ENCODE peak calls at places on chromosomes 6 and 20, in six cellular contexts. One of them, this sample, is unnamed.

GRCh38 chr20:8152183-8152582 is 20.1 kb downstream of the PLCB1 start:
- DNase-seq in body of pancreas: no peak
- DNase-seq in testis: no peak
- DNase-seq in psoas muscle: no peak
- DNase-seq in heart left ventricle: no peak
- DNase-seq in pancreas: no peak
- DNase-seq in this sample: no peak

GRCh38 chr20:62529916-62530642 is 54.3 kb upstream of the GATA5 start:
- DNase-seq in psoas muscle: no peak
- DNase-seq in pancreas: no peak
- DNase-seq in heart left ventricle: no peak
- DNase-seq in testis: peak
- DNase-seq in body of pancreas: no peak
- DNase-seq in this sample: no peak

GRCh38 chr6:137763436-137763835 is 103.6 kb upstream of the TNFAIP3 start:
- DNase-seq in body of pancreas: no peak
- DNase-seq in psoas muscle: no peak
- DNase-seq in pancreas: no peak
- DNase-seq in testis: no peak
- DNase-seq in heart left ventricle: no peak
- DNase-seq in this sample: no peak

GRCh38 chr20:63452341-63453028 is 20.0 kb downstream of the KCNQ2 start:
- DNase-seq in pancreas: no peak
- DNase-seq in body of pancreas: no peak
- DNase-seq in heart left ventricle: no peak
- DNase-seq in psoas muscle: no peak
- DNase-seq in testis: no peak
- DNase-seq in this sample: no peak

GRCh38 chr6:115971785-115972184 is 88.9 kb downstream of the FRK start:
- DNase-seq in body of pancreas: no peak
- DNase-seq in psoas muscle: no peak
- DNase-seq in heart left ventricle: no peak
- DNase-seq in pancreas: no peak
- DNase-seq in testis: no peak
- DNase-seq in this sample: no peak

GRCh38 chr6:111150577-111150976 is 63.3 kb downstream of the SLC16A10 start:
- DNase-seq in pancreas: no peak
- DNase-seq in heart left ventricle: no peak
- DNase-seq in body of pancreas: no peak
- DNase-seq in testis: no peak
- DNase-seq in psoas muscle: no peak
- DNase-seq in this sample: no peak

GRCh38 chr6:2632368-2632767 is 118.4 kb downstream of the MYLK4 start:
- DNase-seq in heart left ventricle: peak
- DNase-seq in testis: no peak
- DNase-seq in pancreas: no peak
- DNase-seq in body of pancreas: no peak
- DNase-seq in psoas muscle: no peak
- DNase-seq in this sample: no peak

GRCh38 chr6:148328876-148329567 is 13.6 kb upstream of the SASH1 start:
- DNase-seq in testis: no peak
- DNase-seq in heart left ventricle: no peak
- DNase-seq in body of pancreas: no peak
- DNase-seq in pancreas: no peak
- DNase-seq in psoas muscle: no peak
- DNase-seq in this sample: no peak

GRCh38 chr6:110877154-110877564 is 2.6 kb downstream of the AMD1 start:
- DNase-seq in body of pancreas: no peak
- DNase-seq in psoas muscle: no peak
- DNase-seq in heart left ventricle: no peak
- DNase-seq in testis: no peak
- DNase-seq in pancreas: no peak
- DNase-seq in this sample: no peak

GRCh38 chr6:44116643-44117382 is 10.4 kb downstream of the MRPL14 start:
- DNase-seq in testis: no peak
- DNase-seq in body of pancreas: no peak
- DNase-seq in psoas muscle: no peak
- DNase-seq in pancreas: no peak
- DNase-seq in heart left ventricle: no peak
- DNase-seq in this sample: no peak

GRCh38 chr6:107656883-107657282 is 167.0 kb downstream of the SOBP start:
- DNase-seq in testis: no peak
- DNase-seq in pancreas: no peak
- DNase-seq in body of pancreas: no peak
- DNase-seq in heart left ventricle: no peak
- DNase-seq in psoas muscle: no peak
- DNase-seq in this sample: no peak

GRCh38 chr20:62155428-62156253 is 12.1 kb downstream of the SS18L1 start:
- DNase-seq in testis: no peak
- DNase-seq in body of pancreas: no peak
- DNase-seq in psoas muscle: no peak
- DNase-seq in heart left ventricle: no peak
- DNase-seq in pancreas: no peak
- DNase-seq in this sample: no peak

GRCh38 chr6:90003069-90003800 is 109.0 kb downstream of the GJA10 start:
- DNase-seq in heart left ventricle: no peak
- DNase-seq in pancreas: no peak
- DNase-seq in body of pancreas: no peak
- DNase-seq in psoas muscle: no peak
- DNase-seq in testis: no peak
- DNase-seq in this sample: no peak

GRCh38 chr20:11178946-11179654 is 505.3 kb upstream of the JAG1 start:
- DNase-seq in pancreas: no peak
- DNase-seq in heart left ventricle: no peak
- DNase-seq in body of pancreas: no peak
- DNase-seq in testis: no peak
- DNase-seq in psoas muscle: no peak
- DNase-seq in this sample: no peak

GRCh38 chr20:10731190-10731955 is 57.6 kb upstream of the JAG1 start:
- DNase-seq in body of pancreas: no peak
- DNase-seq in pancreas: no peak
- DNase-seq in psoas muscle: no peak
- DNase-seq in heart left ventricle: no peak
- DNase-seq in testis: no peak
- DNase-seq in this sample: no peak

GRCh38 chr20:40325006-40325563 is 364.0 kb downstream of the MAFB start:
- DNase-seq in psoas muscle: no peak
- DNase-seq in pancreas: no peak
- DNase-seq in body of pancreas: no peak
- DNase-seq in heart left ventricle: no peak
- DNase-seq in testis: no peak
- DNase-seq in this sample: no peak

GRCh38 chr6:157325069-157325805 is 1.9 kb upstream of the TMEM242 start:
- DNase-seq in psoas muscle: no peak
- DNase-seq in testis: no peak
- DNase-seq in pancreas: no peak
- DNase-seq in body of pancreas: no peak
- DNase-seq in heart left ventricle: no peak
- DNase-seq in this sample: no peak

GRCh38 chr6:32196682-32197616 is 4.5 kb upstream of the GPSM3 start:
- DNase-seq in pancreas: peak
- DNase-seq in testis: peak
- DNase-seq in body of pancreas: no peak
- DNase-seq in heart left ventricle: peak
- DNase-seq in psoas muscle: no peak
- DNase-seq in this sample: no peak

GRCh38 chr6:123808556-123808955 is 4.9 kb downstream of the NKAIN2 start:
- DNase-seq in psoas muscle: no peak
- DNase-seq in pancreas: no peak
- DNase-seq in heart left ventricle: no peak
- DNase-seq in testis: no peak
- DNase-seq in body of pancreas: no peak
- DNase-seq in this sample: no peak

DNA sequence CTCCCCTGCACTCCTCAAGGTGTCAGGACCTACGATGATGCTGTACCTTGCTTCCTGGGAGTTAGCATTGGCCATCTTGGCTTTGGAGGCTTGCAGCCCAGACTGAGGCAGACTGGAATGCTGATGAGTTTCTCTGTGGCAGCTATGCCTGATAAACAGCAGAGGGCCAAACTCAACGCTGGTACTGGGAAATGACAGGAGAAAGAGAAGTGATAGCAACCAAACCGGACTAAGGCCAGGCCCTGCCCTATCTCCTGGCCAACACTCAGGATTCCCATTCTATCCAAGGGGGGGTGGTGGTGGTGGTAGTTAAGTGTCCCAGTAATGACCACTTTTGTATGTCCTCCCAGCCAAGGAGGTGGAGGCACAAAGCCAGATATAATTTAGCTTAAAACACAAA is 90.0 kb upstream of the DTNBP1 start:
- DNase-seq in heart left ventricle: no peak
- DNase-seq in psoas muscle: no peak
- DNase-seq in body of pancreas: no peak
- DNase-seq in pancreas: no peak
- DNase-seq in testis: peak
- DNase-seq in this sample: no peak
- TF ChIP-seq CTCF in heart left ventricle: no peak
- TF ChIP-seq CTCF in psoas muscle: no peak
- TF ChIP-seq CTCF in body of pancreas: no peak
- TF ChIP-seq CTCF in pancreas: no peak
- TF ChIP-seq CTCF in testis: no peak
- TF ChIP-seq CTCF in this sample: no peak

DNA sequence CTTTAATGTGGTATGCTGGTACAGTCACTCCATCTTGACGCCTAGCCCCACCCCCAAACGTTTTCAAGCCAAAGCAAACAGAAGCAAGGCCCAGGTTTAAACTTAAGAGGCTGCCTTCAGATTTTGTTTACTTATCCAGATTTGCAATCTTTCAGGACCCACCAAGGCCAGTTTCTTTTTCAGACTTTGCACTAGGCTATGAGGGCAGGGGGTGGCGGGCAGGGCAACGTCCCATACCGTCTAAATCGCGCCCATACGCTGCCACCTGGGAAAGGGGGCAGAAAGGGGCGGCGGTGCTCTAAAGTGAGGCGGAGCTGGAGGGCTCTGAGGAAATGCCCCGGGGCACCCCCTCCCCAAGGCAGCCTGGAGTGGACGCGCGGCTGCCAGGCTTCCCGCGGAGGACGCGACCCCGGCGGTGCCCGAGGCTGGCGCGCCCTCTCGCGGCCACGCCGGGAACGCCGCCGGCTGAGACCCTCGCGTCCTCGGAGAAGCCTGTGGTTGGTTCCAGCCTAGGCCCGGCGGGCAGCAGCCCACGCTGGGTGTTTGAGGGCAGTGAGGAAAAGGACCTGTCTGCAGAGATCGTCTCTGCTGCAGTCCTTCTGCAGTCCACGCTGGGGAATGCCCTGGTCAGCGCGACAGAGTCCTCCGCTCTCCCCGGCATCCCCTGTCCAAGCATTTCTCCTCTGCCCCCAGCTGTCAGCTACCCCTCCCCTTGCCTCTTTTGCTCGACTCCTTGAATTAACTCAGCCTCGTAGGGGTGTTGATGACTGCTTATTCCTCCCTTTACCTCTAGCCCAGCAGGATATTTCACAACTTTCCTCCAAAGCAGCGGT is 129.2 kb upstream of the PRND start:
- DNase-seq in testis: peak
- DNase-seq in heart left ventricle: no peak
- DNase-seq in psoas muscle: peak
- DNase-seq in body of pancreas: peak
- DNase-seq in pancreas: peak
- DNase-seq in this sample: peak
- H3K4me3 ChIP-seq in testis: peak
- H3K4me3 ChIP-seq in heart left ventricle: peak
- H3K4me3 ChIP-seq in psoas muscle: peak
- H3K4me3 ChIP-seq in body of pancreas: no peak
- H3K4me3 ChIP-seq in pancreas: no peak
- H3K4me3 ChIP-seq in this sample: peak

GRCh38 chr6:410555-411395 is 19.2 kb downstream of the IRF4 start:
- DNase-seq in psoas muscle: no peak
- DNase-seq in body of pancreas: no peak
- DNase-seq in pancreas: no peak
- DNase-seq in heart left ventricle: no peak
- DNase-seq in testis: no peak
- DNase-seq in this sample: peak

GRCh38 chr6:411402-412145 is 20.0 kb downstream of the IRF4 start:
- DNase-seq in heart left ventricle: no peak
- DNase-seq in pancreas: no peak
- DNase-seq in testis: no peak
- DNase-seq in body of pancreas: no peak
- DNase-seq in psoas muscle: no peak
- DNase-seq in this sample: no peak

GRCh38 chr6:408599-409102 is 17.1 kb downstream of the IRF4 start:
- DNase-seq in psoas muscle: peak
- DNase-seq in testis: no peak
- DNase-seq in heart left ventricle: peak
- DNase-seq in pancreas: peak
- DNase-seq in body of pancreas: peak
- DNase-seq in this sample: peak

GRCh38 chr6:408148-408547 is 16.6 kb downstream of the IRF4 start:
- DNase-seq in psoas muscle: no peak
- DNase-seq in testis: no peak
- DNase-seq in body of pancreas: no peak
- DNase-seq in heart left ventricle: no peak
- DNase-seq in pancreas: no peak
- DNase-seq in this sample: no peak

GRCh38 chr6:409370-409972 is 17.9 kb downstream of the IRF4 start:
- DNase-seq in testis: no peak
- DNase-seq in heart left ventricle: no peak
- DNase-seq in psoas muscle: no peak
- DNase-seq in body of pancreas: no peak
- DNase-seq in pancreas: no peak
- DNase-seq in this sample: no peak
- H3K27ac ChIP-seq in testis: no peak
- H3K27ac ChIP-seq in heart left ventricle: no peak
- H3K27ac ChIP-seq in psoas muscle: no peak
- H3K27ac ChIP-seq in body of pancreas: no peak
- H3K27ac ChIP-seq in pancreas: no peak
- H3K27ac ChIP-seq in this sample: peak

GRCh38 chr6:164107297-164107995 is 692.9 kb downstream of the QKI start:
- DNase-seq in heart left ventricle: peak
- DNase-seq in body of pancreas: no peak
- DNase-seq in pancreas: no peak
- DNase-seq in psoas muscle: no peak
- DNase-seq in testis: no peak
- DNase-seq in this sample: no peak

GRCh38 chr6:164106345-164106769 is 691.8 kb downstream of the QKI start:
- DNase-seq in pancreas: no peak
- DNase-seq in body of pancreas: no peak
- DNase-seq in psoas muscle: peak
- DNase-seq in heart left ventricle: peak
- DNase-seq in testis: peak
- DNase-seq in this sample: no peak

GRCh38 chr6:164105705-164106104 is 691.2 kb downstream of the QKI start:
- DNase-seq in psoas muscle: no peak
- DNase-seq in heart left ventricle: no peak
- DNase-seq in pancreas: no peak
- DNase-seq in body of pancreas: no peak
- DNase-seq in testis: no peak
- DNase-seq in this sample: no peak

GRCh38 chr6:164102701-164103100 is 688.2 kb downstream of the QKI start:
- DNase-seq in testis: no peak
- DNase-seq in heart left ventricle: no peak
- DNase-seq in psoas muscle: no peak
- DNase-seq in pancreas: no peak
- DNase-seq in body of pancreas: no peak
- DNase-seq in this sample: no peak

DNA sequence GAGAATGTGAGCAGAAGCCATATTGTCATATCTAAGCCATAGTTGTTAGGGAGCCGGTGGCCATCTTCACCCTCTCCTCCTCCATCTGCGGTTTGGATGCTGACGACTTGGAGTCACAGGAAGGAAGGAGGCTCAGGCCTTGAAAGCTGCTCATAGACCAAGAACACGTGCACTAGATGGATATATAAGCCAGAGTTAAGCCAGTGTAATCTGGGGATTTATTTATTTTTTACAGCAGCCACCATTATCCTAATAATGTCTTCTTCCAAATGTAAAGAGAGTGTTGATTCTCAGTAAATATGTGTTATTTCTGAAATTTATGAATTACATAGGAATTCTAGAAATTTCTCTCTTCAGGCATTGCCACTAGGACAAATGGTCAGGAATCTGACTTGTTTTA is 689.9 kb downstream of the QKI start:
- DNase-seq in heart left ventricle: no peak
- DNase-seq in pancreas: no peak
- DNase-seq in testis: no peak
- DNase-seq in body of pancreas: no peak
- DNase-seq in psoas muscle: no peak
- DNase-seq in this sample: no peak
- TF ChIP-seq CTCF in heart left ventricle: no peak
- TF ChIP-seq CTCF in pancreas: no peak
- TF ChIP-seq CTCF in testis: no peak
- TF ChIP-seq CTCF in body of pancreas: no peak
- TF ChIP-seq CTCF in psoas muscle: no peak
- TF ChIP-seq CTCF in this sample: no peak